ENCODE peak calls at places on chromosomes 6 and 20, in four cellular contexts. A, S, I and L are unnamed samples.

GRCh38 chr6:158002951-158003853 is 21.5 kb downstream of the SYNJ2 start:
- DNase-seq in I (peak), S (peak), A (peak), L (peak)

GRCh38 chr20:23207826-23208555 is 121.9 kb upstream of the CD93 start:
- DNase-seq in I (no peak), S (no peak), A (no peak), L (no peak)

GRCh38 chr6:160739955-160740354 is 37.9 kb downstream of the PLG start:
- DNase-seq in A (no peak), S (no peak), I (no peak), L (no peak)

GRCh38 chr20:37389844-37390275 is 43.9 kb downstream of the SRC start:
- DNase-seq in S (no peak), A (no peak), I (no peak), L (no peak)

GRCh38 chr6:13810688-13811446 is 3.5 kb downstream of the MCUR1 start:
- DNase-seq in I (no peak), A (no peak), S (no peak), L (peak)

GRCh38 chr6:66396549-66396948 is 689.5 kb upstream of the EYS start:
- DNase-seq in S (no peak), A (no peak), I (no peak), L (no peak)

GRCh38 chr6:53230775-53231467 is 82.3 kb upstream of the GCM1 start:
- DNase-seq in S (no peak), A (no peak), I (no peak), L (no peak)

GRCh38 chr20:63196756-63197470 is 19.0 kb downstream of the YTHDF1 start:
- DNase-seq in I (no peak), A (no peak), S (no peak), L (peak)

GRCh38 chr6:54282186-54282585 is 26.1 kb upstream of the TINAG start:
- DNase-seq in A (peak), I (no peak), S (no peak), L (peak)

GRCh38 chr20:11159728-11160127 is 485.9 kb upstream of the JAG1 start:
- DNase-seq in I (no peak), A (peak), S (no peak), L (peak)

GRCh38 chr20:44342240-44342639 is 5.4 kb downstream of the R3HDML start:
- DNase-seq in I (no peak), A (no peak), S (no peak), L (no peak)

GRCh38 chr20:45293041-45294002 is 13.3 kb upstream of the RBPJL start:
- DNase-seq in S (peak), I (peak), A (peak), L (peak)

GRCh38 chr6:139881728-139882211 is 507.3 kb upstream of the CITED2 start:
- DNase-seq in S (no peak), A (peak), I (peak), L (peak)

GRCh38 chr6:42293579-42293978 is 75.9 kb upstream of the MRPS10 start:
- DNase-seq in S (no peak), I (no peak), A (no peak), L (no peak)

GRCh38 chr6:13916230-13916944 is 8.4 kb upstream of the RNF182 start:
- DNase-seq in S (no peak), I (no peak), A (peak), L (no peak)

GRCh38 chr20:35196313-35196712 is 24.4 kb downstream of the PROCR start:
- DNase-seq in S (no peak), I (no peak), A (no peak), L (no peak)

GRCh38 chr6:14092861-14093789 is 24.4 kb upstream of the CD83 start:
- DNase-seq in I (no peak), S (no peak), A (peak), L (peak)

GRCh38 chr20:46255440-46256104 is 52.7 kb downstream of the CDH22 start:
- DNase-seq in A (peak), S (peak), I (no peak), L (no peak)

GRCh38 chr6:45698046-45698445 is 317.6 kb downstream of the CLIC5 start:
- DNase-seq in I (no peak), S (no peak), A (no peak), L (no peak)

DNA sequence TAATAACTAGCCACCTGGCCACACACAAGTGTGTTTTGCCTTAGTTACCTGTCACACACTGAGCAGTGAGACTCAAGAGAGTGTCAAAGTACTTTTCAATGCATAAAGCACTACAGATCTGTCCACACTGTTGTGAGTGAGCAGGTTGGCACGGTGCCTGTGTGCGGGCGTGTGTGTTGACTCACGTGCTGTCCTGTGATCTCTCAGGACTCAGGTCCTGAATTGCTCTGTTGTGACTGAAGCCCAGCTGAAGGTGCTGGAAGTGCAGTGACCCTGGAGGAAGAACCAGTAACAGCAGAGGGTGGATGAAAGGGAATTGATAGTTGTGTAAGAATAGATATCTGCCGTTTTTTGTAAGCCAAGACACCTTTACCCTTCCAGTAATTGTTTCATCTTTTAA is 18.3 kb downstream of the SLC16A10 start:
- DNase-seq in I (no peak), A (peak), S (peak), L (peak)
- TF ChIP-seq CTCF in I (no peak), A (no peak), S (no peak), L (no peak)

DNA sequence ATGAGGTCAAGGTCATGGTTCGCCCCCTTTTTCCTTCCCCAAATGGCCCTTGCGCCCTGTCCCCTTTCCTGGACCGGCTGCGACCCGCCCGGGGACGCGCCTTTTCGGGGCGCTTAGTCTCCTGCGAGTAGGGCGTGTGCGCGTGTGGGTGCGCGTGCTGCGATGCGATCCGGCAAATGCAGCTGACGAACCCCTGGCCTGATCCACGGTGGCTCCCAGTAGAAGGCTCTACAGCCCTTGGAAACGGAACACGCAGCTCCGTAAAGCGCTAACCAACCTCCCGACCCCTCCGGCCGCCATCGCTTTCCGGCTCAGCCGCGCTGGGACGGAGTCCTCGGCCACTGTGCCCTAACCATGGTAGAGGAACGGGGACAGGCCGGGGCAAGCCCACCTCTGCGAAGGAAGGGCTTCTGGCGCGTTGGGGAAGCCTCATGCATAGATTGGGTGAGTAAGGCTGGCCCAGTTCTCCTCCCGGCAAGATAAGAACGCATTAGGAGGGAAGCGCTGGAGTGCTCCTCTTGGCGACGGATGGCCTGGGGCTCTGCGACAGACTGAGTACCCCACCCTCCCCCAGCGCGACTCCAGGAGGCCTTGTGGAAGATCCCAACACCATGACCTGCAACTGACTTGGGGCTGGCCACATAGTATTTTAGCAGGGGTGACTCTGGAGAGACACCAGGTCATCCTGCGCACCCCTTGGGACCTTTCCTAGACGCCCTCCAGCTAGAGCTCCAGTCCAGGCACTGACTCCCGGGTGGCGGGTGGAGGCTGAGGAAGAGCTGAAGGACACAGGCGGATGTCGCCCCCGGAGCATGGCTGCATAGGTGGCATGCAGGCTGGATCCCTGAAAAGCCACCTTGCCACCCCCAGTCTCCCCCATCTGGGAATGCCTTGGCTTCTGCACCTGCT is 1.1 kb upstream of the SLC4A11 start:
- DNase-seq in I (peak), S (no peak), A (peak), L (peak)
- TF ChIP-seq EZH2 in I (peak), S (no peak), A (no peak), L (no peak)

GRCh38 chr20:32623667-32624157 is 38.6 kb upstream of the NOL4L start:
- DNase-seq in S (no peak), A (no peak), I (no peak), L (no peak)

GRCh38 chr20:32625996-32626395 is 40.9 kb upstream of the NOL4L start:
- DNase-seq in I (no peak), A (no peak), S (no peak), L (no peak)

GRCh38 chr20:32626407-32626806 is 41.3 kb upstream of the NOL4L start:
- DNase-seq in S (no peak), I (no peak), A (no peak), L (no peak)

GRCh38 chr20:32622585-32623468 is 37.7 kb upstream of the NOL4L start:
- DNase-seq in S (no peak), I (no peak), A (no peak), L (no peak)

DNA sequence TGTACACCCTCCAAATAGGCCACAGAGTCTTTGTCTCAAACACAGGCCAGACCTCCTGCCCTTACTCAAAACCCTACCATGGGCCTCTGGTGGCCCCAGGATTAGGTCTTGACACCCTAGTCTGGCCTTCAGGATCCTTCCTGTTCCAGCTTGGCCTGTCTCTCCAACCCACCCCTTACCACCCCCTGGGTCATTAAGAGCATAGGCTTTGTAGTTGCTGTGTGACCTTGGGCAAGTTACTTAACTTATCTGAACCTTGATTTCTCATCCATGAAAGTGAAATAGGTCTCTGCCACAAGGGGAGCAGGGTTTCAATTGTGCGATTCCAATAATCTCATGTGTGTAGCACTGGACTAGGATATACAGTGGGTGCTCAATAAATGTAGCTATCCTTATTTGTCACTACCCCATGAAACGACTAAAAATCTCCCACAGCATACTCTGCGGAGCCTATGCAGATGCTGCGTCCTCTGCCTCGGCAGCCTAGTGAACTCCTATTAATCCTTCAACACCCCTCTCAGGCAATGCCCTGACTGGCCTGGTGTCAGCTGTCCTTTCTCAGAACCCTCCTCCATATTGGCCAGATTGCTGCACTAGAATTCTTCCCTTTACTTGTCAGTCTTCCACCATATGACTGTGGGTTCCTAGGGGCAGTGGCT is 39.7 kb upstream of the NOL4L start:
- DNase-seq in S (no peak), A (no peak), I (no peak), L (no peak)
- TF ChIP-seq CTCF in S (no peak), A (no peak), I (no peak), L (no peak)

GRCh38 chr20:21180248-21180647 is 54.4 kb downstream of the KIZ start:
- DNase-seq in S (no peak), I (no peak), A (no peak), L (no peak)

GRCh38 chr20:21179796-21180195 is 53.9 kb downstream of the KIZ start:
- DNase-seq in I (no peak), S (no peak), A (no peak), L (no peak)

GRCh38 chr20:21183722-21184121 is 57.8 kb downstream of the KIZ start:
- DNase-seq in I (no peak), A (no peak), S (no peak), L (no peak)

GRCh38 chr20:21182832-21183563 is 57.1 kb downstream of the KIZ start:
- DNase-seq in I (no peak), A (peak), S (no peak), L (peak)

GRCh38 chr20:21181028-21181427 is 55.1 kb downstream of the KIZ start:
- DNase-seq in S (no peak), I (no peak), A (no peak), L (no peak)
- TF ChIP-seq EZH2 in S (no peak), I (no peak), A (no peak), L (no peak)

GRCh38 chr6:41072836-41073202 is at the start of gene NFYA:
- DNase-seq in S (no peak), I (peak), A (no peak), L (peak)

GRCh38 chr6:41071923-41072835 is at the start of gene OARD1:
- DNase-seq in A (peak), S (peak), I (peak), L (peak)

GRCh38 chr6:41073968-41074691 is 1.4 kb downstream of the NFYA start:
- DNase-seq in S (no peak), I (peak), A (no peak), L (peak)

GRCh38 chr6:41074692-41075436 is 2.1 kb downstream of the NFYA start:
- DNase-seq in S (no peak), I (no peak), A (no peak), L (no peak)

GRCh38 chr6:41073203-41073967 is 611 bp downstream of the NFYA start:
- DNase-seq in A (peak), I (peak), S (peak), L (peak)
- TF ChIP-seq CTCF in A (no peak), I (peak), S (no peak), L (peak)

DNA sequence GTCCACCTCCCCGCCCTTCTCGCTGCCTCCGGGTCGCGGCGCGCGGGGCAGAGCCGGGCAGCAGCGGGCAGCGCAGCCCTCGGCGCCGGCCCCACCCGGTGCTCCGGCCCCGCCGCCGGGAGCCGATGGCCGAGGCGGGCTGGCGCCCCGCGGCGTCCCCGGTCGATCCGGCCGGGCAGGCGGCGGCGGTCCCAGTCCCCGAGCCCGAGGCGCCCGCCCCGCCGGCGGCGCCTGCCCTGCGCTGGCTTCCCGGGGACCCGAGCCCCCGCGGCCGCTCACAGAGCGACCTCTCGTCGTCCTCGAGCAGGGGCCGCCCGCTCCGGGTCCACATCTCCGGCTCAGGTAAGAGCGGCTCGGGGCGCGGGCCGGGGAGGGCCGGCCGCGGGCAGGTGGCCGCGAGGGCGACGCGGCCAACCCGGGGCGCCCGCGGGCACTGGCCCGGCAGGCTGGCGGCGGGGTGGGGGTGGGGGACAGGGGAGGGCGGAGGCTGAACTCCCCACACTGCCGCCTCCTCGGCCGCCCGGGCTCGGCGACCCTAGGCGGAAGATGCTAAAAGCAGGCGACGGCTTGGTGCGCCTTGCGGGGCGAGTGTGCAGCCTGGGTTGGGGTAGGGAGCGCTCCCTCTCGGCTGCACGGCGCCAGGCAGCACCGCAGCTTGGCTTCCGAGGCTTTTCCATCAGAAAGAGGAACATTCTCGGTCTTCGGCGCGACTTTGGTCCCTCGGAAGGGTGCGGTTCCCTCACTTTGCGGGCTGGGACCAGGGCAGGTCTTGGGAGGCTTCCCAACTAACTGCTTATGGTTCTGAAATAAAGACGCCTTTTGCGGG is 25.6 kb upstream of the FUCA2 start:
- DNase-seq in A (peak), I (peak), S (peak), L (peak)
- TF ChIP-seq EZH2 in A (no peak), I (no peak), S (no peak), L (no peak)